ENCODE peak calls at places on chromosomes 11 and 22, in four cellular contexts. L is IMR-90, R is dorsolateral prefrontal cortex, D is fibroblast of lung. O is an unnamed sample.

GRCh38 chr11:126132319-126132718 is 69.7 kb upstream of the CDON start:
- DNase-seq in L (no peak), R (no peak), D (peak; percentile 87), O (peak; percentile 54)

GRCh38 chr11:45654242-45654641 is 11.2 kb downstream of the CHST1 start:
- DNase-seq in L (no peak), R (peak; percentile 43), D (no peak), O (no peak)

GRCh38 chr11:91761406-91762027 is 463.1 kb upstream of the FAT3 start:
- DNase-seq in L (no peak), R (no peak), D (no peak), O (peak; percentile 88)

GRCh38 chr11:108403072-108403471 is 64.3 kb downstream of the C11orf65 start:
- DNase-seq in L (no peak), R (no peak), D (no peak), O (no peak)

GRCh38 chr22:35894937-35895708 is 133.5 kb downstream of the RBFOX2 start:
- DNase-seq in L (peak; percentile 79), R (peak; percentile 24), D (peak; percentile 72), O (peak; percentile 72)

GRCh38 chr11:75160328-75160757 is 9.4 kb downstream of the SLCO2B1 start:
- DNase-seq in L (no peak), R (no peak), D (no peak), O (peak; percentile 53)

GRCh38 chr11:2933376-2934056 is 4.3 kb upstream of the PHLDA2 start:
- DNase-seq in L (peak; percentile 75), R (peak; percentile 36), D (peak; percentile 78), O (peak; percentile 47)

GRCh38 chr11:58905716-58906547 is 33.4 kb upstream of the GLYATL1 start:
- DNase-seq in L (peak; percentile 91), R (peak; percentile 80), D (peak; percentile 94), O (peak; percentile 87)

GRCh38 chr11:94773842-94774241 is 5.7 kb downstream of the AMOTL1 start:
- DNase-seq in L (no peak), R (no peak), D (no peak), O (no peak)

GRCh38 chr22:30964858-30965257 is 3.7 kb downstream of the MORC2 start:
- DNase-seq in L (no peak), R (no peak), D (no peak), O (no peak)

GRCh38 chr11:36376888-36377758 is 81.0 kb downstream of the PRR5L start:
- DNase-seq in L (peak; percentile 28), R (peak; percentile 27), D (peak; percentile 63), O (peak; percentile 91)

GRCh38 chr11:122976734-122977454 is 4.7 kb downstream of the BSX start:
- DNase-seq in L (no peak), R (no peak), D (no peak), O (peak; percentile 36)

GRCh38 chr11:1117970-1118369 is 39.8 kb upstream of the MUC5AC start:
- DNase-seq in L (no peak), R (no peak), D (no peak), O (no peak)

GRCh38 chr11:102254047-102254446 is 63.2 kb upstream of the BIRC3 start:
- DNase-seq in L (no peak), R (no peak), D (no peak), O (peak; percentile 60)

GRCh38 chr22:27846248-27846760 is 44.7 kb upstream of the MN1 start:
- DNase-seq in L (no peak), R (no peak), D (no peak), O (no peak)

GRCh38 chr11:119791047-119791446 is 62.0 kb upstream of the NECTIN1 start:
- DNase-seq in L (no peak), R (no peak), D (no peak), O (no peak)

GRCh38 chr11:31474083-31474482 is 35.3 kb downstream of the IMMP1L start:
- DNase-seq in L (no peak), R (no peak), D (no peak), O (no peak)

GRCh38 chr11:26618441-26618840 is 46.4 kb upstream of the MUC15 start:
- DNase-seq in L (no peak), R (no peak), D (no peak), O (peak; percentile 99)

GRCh38 chr11:68128682-68129327 is 7.6 kb upstream of the CHKA start:
- DNase-seq in L (peak; percentile 70), R (no peak), D (peak; percentile 86), O (no peak)

GRCh38 chr11:130068546-130068985 is 1.1 kb upstream of the APLP2 start:
- DNase-seq in L (no peak), R (no peak), D (no peak), O (no peak)

GRCh38 chr22:37007666-37008065 is 11.6 kb downstream of the TST start:
- DNase-seq in L (no peak), R (no peak), D (no peak), O (no peak)

GRCh38 chr22:40716116-40716515 is 36.8 kb downstream of the MCHR1 start:
- DNase-seq in L (no peak), R (no peak), D (no peak), O (no peak)

GRCh38 chr11:18394928-18395734 is 768 bp downstream of the LDHA start:
- DNase-seq in L (peak; percentile 3), R (no peak), D (peak; percentile 15), O (peak; percentile 32)

GRCh38 chr22:50017701-50018224 is 5.2 kb upstream of the IL17REL start:
- DNase-seq in L (no peak), R (no peak), D (no peak), O (no peak)

GRCh38 chr11:70005107-70005818 is 72.9 kb upstream of the ANO1 start:
- DNase-seq in L (peak; percentile 96), R (no peak), D (peak; percentile 87), O (no peak)

GRCh38 chr11:133163463-133164419 is 368.6 kb downstream of the OPCML start:
- DNase-seq in L (peak; percentile 20), R (no peak), D (peak; percentile 25), O (peak; percentile 67)

GRCh38 chr22:17753401-17753989 is 20.8 kb downstream of the BID start:
- DNase-seq in L (peak; percentile 55), R (no peak), D (peak; percentile 79), O (no peak)

GRCh38 chr11:77180346-77180745 is 52.3 kb downstream of the MYO7A start:
- DNase-seq in L (no peak), R (no peak), D (no peak), O (no peak)

GRCh38 chr11:111077938-111078337 is 167.6 kb upstream of the POU2AF2 start:
- DNase-seq in L (peak; percentile 7), R (no peak), D (no peak), O (no peak)

GRCh38 chr22:49657275-49657973 is 170.2 kb downstream of the BRD1 start:
- DNase-seq in L (no peak), R (no peak), D (no peak), O (no peak)

GRCh38 chr22:27115816-27116256 is 458.4 kb downstream of the MIAT start:
- DNase-seq in L (peak; percentile 87), R (no peak), D (peak; percentile 97), O (peak; percentile 26)

GRCh38 chr11:19722702-19723101 is 10.1 kb downstream of the NAV2 start:
- DNase-seq in L (peak; percentile 36), R (no peak), D (no peak), O (no peak)
- H3K27me3 ChIP-seq in L (no peaks in the 10 kb centered on the region), R (no peaks in the 10 kb centered on the region), D (no peaks in the 10 kb centered on the region), O (no peaks in the 10 kb centered on the region)

DNA sequence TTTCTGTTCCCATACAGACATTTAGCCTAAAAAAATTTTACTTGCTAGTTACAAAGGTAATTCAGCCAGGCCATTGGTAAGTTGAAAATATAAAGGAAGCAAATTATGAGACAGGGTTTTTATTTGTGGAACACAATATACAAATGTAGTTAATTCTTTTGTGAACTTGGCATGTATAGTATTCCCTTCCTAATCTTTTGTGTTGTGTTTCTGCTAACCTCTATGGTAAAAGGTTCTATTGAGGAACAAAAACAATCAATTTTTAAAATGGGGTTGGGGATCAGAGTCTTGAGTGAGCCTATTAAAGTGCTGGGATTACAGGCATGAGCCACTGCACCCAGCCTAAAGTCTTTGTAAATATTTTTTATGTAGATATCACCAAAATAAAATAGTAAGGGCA is 14.1 kb downstream of the SWAP70 start:
- DNase-seq in L (no peak), R (no peak), D (no peak), O (no peak)
- H3K27ac ChIP-seq in L (no peak overlapping the region), R (no peak overlapping the region), D (no peak overlapping the region), O (no peak overlapping the region)

DNA sequence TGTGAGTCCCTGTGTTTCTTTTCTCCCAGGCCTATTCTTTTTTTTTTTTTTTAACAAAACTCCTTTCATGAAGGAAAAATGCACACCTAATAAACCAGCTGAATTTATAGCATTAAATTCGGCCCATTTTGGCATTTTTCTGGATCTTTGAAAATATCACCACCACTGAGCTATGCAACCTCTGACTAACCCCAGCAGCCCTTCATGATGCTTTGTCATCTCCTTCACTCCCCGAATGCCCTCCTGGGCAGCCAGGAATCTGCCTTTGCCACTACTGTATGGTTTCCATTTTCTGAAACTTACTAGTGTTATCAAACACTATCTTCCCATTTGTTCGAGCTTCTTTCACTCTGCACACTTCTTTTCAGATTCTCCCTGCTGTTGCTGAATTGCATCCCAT is 97.9 kb downstream of the ZNF280B start:
- DNase-seq in L (no peak), R (no peak), D (no peak), O (no peak)
- H3K27me3 ChIP-seq in L (peaks cover 11% of the 10 kb centered on the region), R (no peaks in the 10 kb centered on the region), D (peaks cover 5% of the 10 kb centered on the region), O (peaks cover 84% of the 10 kb centered on the region)

DNA sequence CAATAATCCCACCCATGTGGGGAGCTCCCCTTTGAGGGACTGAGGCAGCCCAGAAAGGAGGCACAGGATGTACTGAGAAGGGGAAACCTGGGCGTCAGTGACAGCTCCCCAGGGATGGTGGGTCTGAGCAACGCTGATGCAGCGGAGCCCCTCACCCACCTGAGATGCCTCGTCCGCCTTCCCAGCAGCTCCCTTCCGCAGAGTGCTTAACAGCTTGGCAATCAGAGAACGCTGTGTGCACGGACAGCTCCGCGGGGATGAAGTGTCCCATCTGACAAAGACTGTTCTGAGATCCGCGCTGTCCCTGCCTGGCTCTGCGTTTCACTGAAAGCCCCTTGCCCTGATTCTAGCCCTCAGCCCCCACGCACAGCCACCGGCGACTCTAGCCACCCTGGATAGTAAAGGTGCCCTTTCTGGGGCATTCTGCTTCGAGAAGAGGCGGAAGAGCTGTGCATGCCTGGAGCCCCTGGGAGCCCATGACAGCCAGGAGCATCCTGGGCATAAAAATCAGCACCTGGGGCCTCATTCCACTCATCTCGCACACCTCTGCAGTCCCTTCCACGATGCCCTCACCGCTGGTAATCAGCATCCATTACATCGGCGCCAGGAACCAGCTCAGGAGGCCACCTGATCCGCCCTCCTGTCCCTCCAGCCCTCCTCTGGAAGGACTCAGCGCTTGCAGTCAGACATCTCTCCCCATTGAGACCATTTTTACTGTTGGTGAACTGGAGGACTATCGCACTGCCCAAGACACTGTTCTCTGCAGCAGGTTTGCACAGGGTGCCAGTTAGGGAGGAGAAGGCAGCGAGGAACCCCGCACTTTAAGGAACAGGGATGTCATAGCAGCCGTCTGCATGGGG is 10.7 kb downstream of the KCNJ5 start:
- DNase-seq in L (no peak), R (no peak), D (no peak), O (no peak)
- H3K27ac ChIP-seq in L (no peak overlapping the region), R (no peak overlapping the region), D (no peak overlapping the region), O (no peak overlapping the region)

DNA sequence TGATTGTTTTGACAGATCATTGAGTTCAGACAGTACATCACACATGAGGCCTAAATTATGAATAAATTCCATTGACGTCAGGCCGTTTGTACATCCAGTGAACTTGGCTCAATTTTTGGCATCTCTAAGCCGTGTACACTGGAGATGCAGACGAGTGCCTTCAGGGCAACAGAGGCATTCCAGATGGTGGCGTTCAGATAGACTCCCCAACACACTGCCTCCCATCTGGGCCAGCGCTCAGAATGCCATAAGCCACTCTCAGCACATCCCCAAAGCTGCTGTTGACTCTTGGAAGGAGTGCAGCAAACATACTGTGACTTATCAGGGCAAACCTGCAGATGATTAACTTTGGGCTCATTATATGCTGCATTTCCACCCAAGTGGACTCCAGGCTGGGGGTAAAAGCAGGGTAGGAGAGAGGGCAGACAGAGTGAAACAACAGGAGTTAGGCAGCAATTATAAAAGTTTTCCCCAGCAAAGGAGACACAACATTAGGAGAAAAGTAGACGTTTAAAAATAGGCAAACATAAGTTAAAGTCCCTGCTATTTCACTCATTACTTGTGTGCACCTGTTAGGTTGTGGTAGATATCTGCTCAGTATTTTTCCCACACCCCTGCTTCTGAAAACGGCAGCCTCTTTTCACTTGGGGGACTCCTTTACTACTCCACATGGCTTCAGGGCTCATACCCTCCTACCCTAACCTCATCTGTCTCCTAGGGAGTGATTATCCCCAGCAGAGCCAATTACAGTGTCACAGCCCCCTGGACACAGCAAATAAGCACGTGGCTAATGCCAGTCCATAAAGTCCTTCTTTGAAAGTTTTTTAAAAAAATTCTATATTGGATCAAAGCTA is 60.1 kb upstream of the PDE3B start:
- DNase-seq in L (no peak), R (no peak), D (no peak), O (no peak)
- H3K27me3 ChIP-seq in L (no peaks in the 10 kb centered on the region), R (no peaks in the 10 kb centered on the region), D (no peaks in the 10 kb centered on the region), O (no peaks in the 10 kb centered on the region)